ENCODE peak calls at places on chromosomes 1 and 21, in five cellular contexts. F, N, C, R and O are unnamed samples. For H3K27me3, the result is how much of the 10 kb centered on the place peaks cover.

GRCh38 chr1:33004628-33005027 is 32.1 kb downstream of the AK2 start:
- DNase-seq in N (no peak), R (peak), C (no peak), F (no peak), O (no peak)

GRCh38 chr1:220498188-220498587 is 29.7 kb upstream of the MARK1 start:
- DNase-seq in N (no peak), F (no peak), C (no peak), R (no peak), O (no peak)

GRCh38 chr21:21003701-21004100 is 5.5 kb downstream of the NCAM2 start:
- DNase-seq in F (no peak), C (no peak), N (no peak), R (peak), O (peak)

GRCh38 chr1:178102218-178102617 is 8.3 kb downstream of the RASAL2 start:
- DNase-seq in N (no peak), C (no peak), F (no peak), R (no peak), O (no peak)

GRCh38 chr1:236808564-236809130 is 13.6 kb downstream of the MTR start:
- DNase-seq in C (no peak), R (no peak), N (no peak), F (no peak), O (no peak)

GRCh38 chr1:214432247-214432646 is 119.2 kb downstream of the PTPN14 start:
- DNase-seq in F (no peak), R (no peak), N (no peak), C (no peak), O (no peak)

GRCh38 chr1:157377216-157377821 is 175.0 kb downstream of the FCRL5 start:
- DNase-seq in N (no peak), F (no peak), C (peak), R (peak), O (peak)

GRCh38 chr1:210678306-210678705 is 349.6 kb downstream of the HHAT start:
- DNase-seq in R (no peak), C (no peak), F (no peak), N (no peak), O (no peak)

GRCh38 chr1:90045853-90046563 is 51.1 kb downstream of the ZNF326 start:
- DNase-seq in C (no peak), N (no peak), F (no peak), R (peak), O (peak)

GRCh38 chr21:38929652-38930051 is 123.9 kb downstream of the ETS2 start:
- DNase-seq in R (no peak), N (no peak), C (no peak), F (no peak), O (no peak)
- H3K27me3 ChIP-seq in R (under half), N (under half), C (under half), F (under half), O (under half)

DNA sequence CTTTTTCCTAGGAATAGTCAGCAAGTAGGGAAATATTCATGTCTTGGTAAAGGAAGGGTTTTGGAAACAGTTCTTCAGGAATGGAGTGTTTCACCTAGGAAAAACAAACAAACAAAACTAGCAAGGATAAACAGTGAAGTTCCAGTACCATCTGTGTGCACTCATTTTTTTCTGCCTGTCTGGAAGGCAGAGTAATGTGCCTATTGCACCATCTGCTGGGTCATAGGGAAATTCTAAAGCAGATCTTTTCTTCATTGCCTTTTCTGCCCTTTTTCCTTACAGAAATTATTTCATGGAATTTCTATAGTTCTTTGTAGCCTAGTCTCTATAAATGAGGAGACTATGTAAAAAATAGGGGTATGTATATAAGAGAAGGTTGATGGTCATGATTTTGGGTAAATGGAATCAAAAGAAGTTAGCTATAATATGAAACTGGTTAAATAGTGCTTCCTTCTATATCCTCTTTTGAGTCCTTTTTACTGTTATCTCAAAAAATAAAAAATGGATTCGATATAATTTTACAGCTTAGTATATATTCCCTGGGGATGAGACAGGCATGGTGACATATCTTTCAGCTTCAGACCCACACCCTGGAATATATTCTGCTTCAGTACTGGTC is 3.4 kb upstream of the HRNR start:
- DNase-seq in N (no peak), F (no peak), C (no peak), R (no peak), O (peak)
- TF ChIP-seq CTCF in N (no peak), F (no peak), C (no peak), R (peak), O (no peak)

GRCh38 chr1:228256626-228257375 is 49.0 kb downstream of the OBSCN start:
- DNase-seq in R (no peak), C (no peak), N (no peak), F (no peak), O (no peak)
- H3K27ac ChIP-seq in R (no peak), C (no peak), N (no peak), F (no peak), O (no peak)

GRCh38 chr21:33109574-33110339 is 39.8 kb downstream of the OLIG1 start:
- DNase-seq in R (no peak), C (no peak), F (peak), N (no peak), O (peak)
- H3K27me3 ChIP-seq in R (half or more), C (under half), F (under half), N (under half), O (half or more)

DNA sequence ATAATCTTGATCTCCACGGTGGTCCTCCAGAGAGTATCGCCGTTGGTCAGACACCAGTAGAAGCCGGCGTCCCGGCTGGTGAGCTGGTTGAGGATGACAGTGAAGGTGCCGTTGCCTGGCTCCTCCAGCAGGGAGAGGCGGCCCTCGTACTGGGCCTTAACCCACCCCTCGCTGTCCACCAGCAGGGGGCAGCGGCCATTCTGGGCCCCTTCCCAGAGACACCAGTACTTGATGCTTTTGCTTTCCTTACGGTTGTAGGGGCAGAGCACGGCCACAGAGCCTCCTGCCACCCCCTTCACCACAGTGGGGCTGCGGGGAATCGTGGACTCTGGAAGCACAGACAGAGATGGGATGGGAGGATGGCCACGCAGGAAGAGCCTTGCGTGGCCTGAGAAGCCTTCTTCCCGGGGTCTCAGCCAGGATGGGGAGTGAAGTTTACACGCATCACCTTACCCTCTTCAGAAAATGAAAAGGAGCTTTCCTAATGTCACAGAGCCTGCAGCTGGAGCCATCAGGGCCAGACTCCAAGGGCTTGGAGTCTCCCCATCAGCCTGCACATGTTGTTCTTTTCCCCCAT is 10.7 kb downstream of the PIGR start:
- DNase-seq in N (no peak), F (peak), C (peak), R (peak), O (peak)
- TF ChIP-seq CTCF in N (peak), F (no peak), C (no peak), R (peak), O (peak)

GRCh38 chr1:201516511-201517127 is 9.7 kb upstream of the CSRP1 start:
- DNase-seq in C (no peak), N (no peak), R (no peak), F (no peak), O (no peak)
- H3K27ac ChIP-seq in C (no peak), N (no peak), R (no peak), F (no peak), O (no peak)

GRCh38 chr21:46116846-46117585 is 19.1 kb downstream of the COL6A2 start:
- DNase-seq in C (no peak), N (no peak), F (no peak), R (no peak), O (no peak)
- H3K27me3 ChIP-seq in C (under half), N (under half), F (under half), R (under half), O (under half)

GRCh38 chr21:28832013-28832714 is 160.5 kb downstream of the LTN1 start:
- DNase-seq in C (no peak), N (peak), R (no peak), F (no peak), O (peak)

GRCh38 chr21:28833609-28834008 is 159.1 kb downstream of the LTN1 start:
- DNase-seq in N (no peak), C (no peak), R (no peak), F (no peak), O (no peak)

GRCh38 chr21:28833181-28833580 is 159.5 kb downstream of the LTN1 start:
- DNase-seq in N (no peak), R (no peak), C (no peak), F (no peak), O (no peak)

GRCh38 chr21:28832715-28833061 is 160.0 kb downstream of the LTN1 start:
- DNase-seq in R (no peak), F (no peak), C (no peak), N (no peak), O (no peak)

GRCh38 chr21:28834335-28835238 is 158.1 kb downstream of the LTN1 start:
- DNase-seq in N (no peak), C (no peak), F (no peak), R (no peak), O (no peak)
- TF ChIP-seq CTCF in N (no peak), C (no peak), F (no peak), R (no peak), O (no peak)